ENCODE peak calls at places on chromosomes 6 and 20, in ten cellular contexts. Y is heart left ventricle; B is endothelial cell; A is astrocyte of the cerebellum; H is AG08395; C is NCI-H1436; M is BJ; X is stimulated activated CD4-positive, alpha-beta T cell treated with anti-CD3 and anti-CD28 coated beads, Interleukin-4, amount 100 ng/mL, for 1 hour; V is endodermal cell; I is psoas muscle. Z is an unnamed sample.

GRCh38 chr6:2063547-2063946 is 181.9 kb downstream of the GMDS start:
- DNase-seq in Y (no peak), B (no peak), A (no peak), H (no peak), C (no peak), M (no peak), X (no peak), V (no peak), I (no peak), Z (no peak)

GRCh38 chr20:57308451-57309410 is 20.9 kb upstream of the SPO11 start:
- DNase-seq in Y (no peak), B (no peak), A (no peak), H (no peak), C (no peak), M (no peak), X (no peak), V (no peak), I (no peak), Z (no peak)

GRCh38 chr20:63161176-63161651 is 54.7 kb downstream of the YTHDF1 start:
- DNase-seq in Y (peak), B (no peak), A (no peak), H (no peak), C (no peak), M (no peak), X (no peak), V (no peak), I (peak), Z (no peak)

GRCh38 chr6:53436904-53437303 is 88.2 kb upstream of the ELOVL5 start:
- DNase-seq in Y (no peak), B (no peak), A (no peak), H (no peak), C (no peak), M (no peak), X (no peak), V (no peak), I (no peak), Z (peak)

GRCh38 chr6:15520616-15521203 is 142.1 kb downstream of the DTNBP1 start:
- DNase-seq in Y (no peak), B (no peak), A (no peak), H (no peak), C (no peak), M (no peak), X (no peak), V (peak), I (no peak), Z (no peak)

GRCh38 chr6:148747493-148748160 is 797 bp downstream of the UST start:
- DNase-seq in Y (peak), B (peak), A (no peak), H (no peak), C (no peak), M (no peak), X (peak), V (peak), I (peak), Z (peak)

GRCh38 chr20:7866279-7866678 is 74.0 kb downstream of the HAO1 start:
- DNase-seq in Y (no peak), B (no peak), A (no peak), H (no peak), C (no peak), M (no peak), X (no peak), V (no peak), I (no peak), Z (no peak)

GRCh38 chr6:66900081-66900770 is 1193.2 kb upstream of the EYS start:
- DNase-seq in Y (no peak), B (no peak), A (peak), H (no peak), C (no peak), M (no peak), X (no peak), V (no peak), I (no peak), Z (peak)

GRCh38 chr6:39847216-39847615 is 55.0 kb downstream of the DAAM2 start:
- DNase-seq in Y (no peak), B (no peak), A (no peak), H (no peak), C (no peak), M (no peak), X (no peak), V (peak), I (no peak), Z (no peak)

Z was measured in mesenchymal stem cell.